ENCODE peak calls at places on chromosomes 7 and 10, in four cellular contexts. One of them, this sample, is unnamed.

GRCh38 chr10:77602231-77602912 is 35.2 kb downstream of the KCNMA1 start:
- DNase-seq in GM10248: no peak
- DNase-seq in GM20000: no peak
- DNase-seq in neural progenitor cell: no peak
- DNase-seq in this sample: peak

GRCh38 chr7:92432299-92432946 is 14.9 kb upstream of the GATAD1 start:
- DNase-seq in GM10248: no peak
- DNase-seq in GM20000: no peak
- DNase-seq in neural progenitor cell: no peak
- DNase-seq in this sample: no peak

GRCh38 chr7:129644634-129645230 is 33.2 kb downstream of the NRF1 start:
- DNase-seq in GM10248: no peak
- DNase-seq in GM20000: no peak
- DNase-seq in neural progenitor cell: peak
- DNase-seq in this sample: peak

GRCh38 chr10:3195706-3196105 is 23.1 kb upstream of the PITRM1 start:
- DNase-seq in GM10248: no peak
- DNase-seq in GM20000: no peak
- DNase-seq in neural progenitor cell: no peak
- DNase-seq in this sample: no peak

GRCh38 chr10:33249659-33250058 is 84.8 kb downstream of the NRP1 start:
- DNase-seq in GM10248: no peak
- DNase-seq in GM20000: no peak
- DNase-seq in neural progenitor cell: no peak
- DNase-seq in this sample: no peak

GRCh38 chr7:158050441-158051371 is 536.9 kb downstream of the PTPRN2 start:
- DNase-seq in GM10248: no peak
- DNase-seq in GM20000: no peak
- DNase-seq in neural progenitor cell: no peak
- DNase-seq in this sample: no peak

GRCh38 chr10:34768261-34768971 is 46.7 kb downstream of the PARD3 start:
- DNase-seq in GM10248: no peak
- DNase-seq in GM20000: no peak
- DNase-seq in neural progenitor cell: no peak
- DNase-seq in this sample: no peak

GRCh38 chr10:26488344-26488743 is 50.2 kb downstream of the APBB1IP start:
- DNase-seq in GM10248: no peak
- DNase-seq in GM20000: no peak
- DNase-seq in neural progenitor cell: no peak
- DNase-seq in this sample: no peak

GRCh38 chr10:118725784-118726507 is 28.8 kb downstream of the CACUL1 start:
- DNase-seq in GM10248: no peak
- DNase-seq in GM20000: no peak
- DNase-seq in neural progenitor cell: no peak
- DNase-seq in this sample: peak

GRCh38 chr10:113132651-113133088 is 182.6 kb downstream of the TCF7L2 start:
- DNase-seq in GM10248: no peak
- DNase-seq in GM20000: no peak
- DNase-seq in neural progenitor cell: peak
- DNase-seq in this sample: peak

GRCh38 chr7:157555308-157555707 is 218.5 kb downstream of the DNAJB6 start:
- DNase-seq in GM10248: no peak
- DNase-seq in GM20000: no peak
- DNase-seq in neural progenitor cell: no peak
- DNase-seq in this sample: no peak

GRCh38 chr10:69974551-69975155 is 78.0 kb upstream of the MACROH2A2 start:
- DNase-seq in GM10248: no peak
- DNase-seq in GM20000: no peak
- DNase-seq in neural progenitor cell: no peak
- DNase-seq in this sample: no peak

GRCh38 chr7:139596626-139597025 is 73.1 kb downstream of the CLEC2L start:
- DNase-seq in GM10248: no peak
- DNase-seq in GM20000: no peak
- DNase-seq in neural progenitor cell: no peak
- DNase-seq in this sample: no peak

GRCh38 chr10:62098278-62099121 is 170.1 kb downstream of the RTKN2 start:
- DNase-seq in GM10248: no peak
- DNase-seq in GM20000: no peak
- DNase-seq in neural progenitor cell: no peak
- DNase-seq in this sample: no peak

GRCh38 chr10:73922007-73922863 is 11.3 kb downstream of the PLAU start:
- DNase-seq in GM10248: peak
- DNase-seq in GM20000: peak
- DNase-seq in neural progenitor cell: no peak
- DNase-seq in this sample: no peak

GRCh38 chr7:23545493-23545892 is 13.7 kb upstream of the TRA2A start:
- DNase-seq in GM10248: no peak
- DNase-seq in GM20000: no peak
- DNase-seq in neural progenitor cell: no peak
- DNase-seq in this sample: no peak

GRCh38 chr7:97187067-97187466 is 69.6 kb downstream of the SDHAF3 start:
- DNase-seq in GM10248: no peak
- DNase-seq in GM20000: no peak
- DNase-seq in neural progenitor cell: no peak
- DNase-seq in this sample: peak

GRCh38 chr7:34928052-34928451 is 109.2 kb downstream of the DPY19L1 start:
- DNase-seq in GM10248: no peak
- DNase-seq in GM20000: no peak
- DNase-seq in neural progenitor cell: peak
- DNase-seq in this sample: peak

GRCh38 chr7:127813991-127814556 is 162.1 kb downstream of the SND1 start:
- DNase-seq in GM10248: no peak
- DNase-seq in GM20000: no peak
- DNase-seq in neural progenitor cell: no peak
- DNase-seq in this sample: no peak